ENCODE peak calls at places on chromosomes 16 and 17, in five cellular contexts. One of them, this sample, is unnamed. For H3K4me1, the result is how much of the 10 kb centered on the place peaks cover.

GRCh38 chr16:23597003-23597756 is 1.1 kb upstream of the NDUFAB1 start:
- DNase-seq in testis: peak
- DNase-seq in MM.1S: peak
- DNase-seq in A549: peak
- DNase-seq in HepG2: peak
- DNase-seq in this sample: peak

GRCh38 chr17:30576326-30576861 is 99.2 kb downstream of the GOSR1 start:
- DNase-seq in testis: peak
- DNase-seq in MM.1S: no peak
- DNase-seq in A549: no peak
- DNase-seq in HepG2: no peak
- DNase-seq in this sample: no peak

GRCh38 chr17:7405882-7406825 is 1.5 kb upstream of the NLGN2 start:
- DNase-seq in testis: no peak
- DNase-seq in MM.1S: no peak
- DNase-seq in A549: no peak
- DNase-seq in HepG2: no peak
- DNase-seq in this sample: no peak

GRCh38 chr17:37714897-37715296 is 30.0 kb downstream of the HNF1B start:
- DNase-seq in testis: no peak
- DNase-seq in MM.1S: no peak
- DNase-seq in A549: peak
- DNase-seq in HepG2: no peak
- DNase-seq in this sample: no peak

GRCh38 chr16:20950294-20950693 is 49.7 kb downstream of the LYRM1 start:
- DNase-seq in testis: no peak
- DNase-seq in MM.1S: no peak
- DNase-seq in A549: no peak
- DNase-seq in HepG2: no peak
- DNase-seq in this sample: no peak

GRCh38 chr17:77366558-77367245 is 225.9 kb downstream of the SEC14L1 start:
- DNase-seq in testis: peak
- DNase-seq in MM.1S: peak
- DNase-seq in A549: no peak
- DNase-seq in HepG2: no peak
- DNase-seq in this sample: no peak

GRCh38 chr16:3187798-3188674 is at the start of gene OR1F1:
- DNase-seq in testis: no peak
- DNase-seq in MM.1S: peak
- DNase-seq in A549: peak
- DNase-seq in HepG2: peak
- DNase-seq in this sample: no peak

GRCh38 chr17:6420173-6420641 is 14.7 kb downstream of the AIPL1 start:
- DNase-seq in testis: peak
- DNase-seq in MM.1S: peak
- DNase-seq in A549: peak
- DNase-seq in HepG2: no peak
- DNase-seq in this sample: no peak

GRCh38 chr16:84986879-84987278 is 24.5 kb downstream of the ZDHHC7 start:
- DNase-seq in testis: no peak
- DNase-seq in MM.1S: no peak
- DNase-seq in A549: no peak
- DNase-seq in HepG2: no peak
- DNase-seq in this sample: peak

GRCh38 chr16:71565812-71566700 is 10.8 kb downstream of the TAT start:
- DNase-seq in testis: no peak
- DNase-seq in MM.1S: no peak
- DNase-seq in A549: no peak
- DNase-seq in HepG2: no peak
- DNase-seq in this sample: no peak

GRCh38 chr16:86772671-86773338 is 194.5 kb downstream of the FOXL1 start:
- DNase-seq in testis: no peak
- DNase-seq in MM.1S: no peak
- DNase-seq in A549: no peak
- DNase-seq in HepG2: no peak
- DNase-seq in this sample: no peak

GRCh38 chr17:60149691-60150582 is at the start of gene CA4:
- DNase-seq in testis: no peak
- DNase-seq in MM.1S: no peak
- DNase-seq in A549: no peak
- DNase-seq in HepG2: no peak
- DNase-seq in this sample: no peak

GRCh38 chr17:76997981-76998531 is 129.9 kb downstream of the MGAT5B start:
- DNase-seq in testis: no peak
- DNase-seq in MM.1S: peak
- DNase-seq in A549: no peak
- DNase-seq in HepG2: no peak
- DNase-seq in this sample: no peak

GRCh38 chr17:7634384-7634783 is 4.4 kb downstream of the SHBG start:
- DNase-seq in testis: peak
- DNase-seq in MM.1S: no peak
- DNase-seq in A549: peak
- DNase-seq in HepG2: no peak
- DNase-seq in this sample: peak

GRCh38 chr16:89845417-89845816 is 17.1 kb downstream of the SPIRE2 start:
- DNase-seq in testis: no peak
- DNase-seq in MM.1S: peak
- DNase-seq in A549: no peak
- DNase-seq in HepG2: no peak
- DNase-seq in this sample: no peak

GRCh38 chr17:82170412-82170961 is 42.2 kb downstream of the CCDC57 start:
- DNase-seq in testis: no peak
- DNase-seq in MM.1S: no peak
- DNase-seq in A549: no peak
- DNase-seq in HepG2: no peak
- DNase-seq in this sample: peak

GRCh38 chr17:64732336-64733006 is 70.4 kb upstream of the SMURF2 start:
- DNase-seq in testis: peak
- DNase-seq in MM.1S: no peak
- DNase-seq in A549: peak
- DNase-seq in HepG2: peak
- DNase-seq in this sample: peak

GRCh38 chr17:45338996-45339535 is 22.2 kb upstream of the MAP3K14 start:
- DNase-seq in testis: no peak
- DNase-seq in MM.1S: no peak
- DNase-seq in A549: no peak
- DNase-seq in HepG2: no peak
- DNase-seq in this sample: no peak

GRCh38 chr17:6102615-6103014 is 32.4 kb downstream of the WSCD1 start:
- DNase-seq in testis: no peak
- DNase-seq in MM.1S: no peak
- DNase-seq in A549: no peak
- DNase-seq in HepG2: no peak
- DNase-seq in this sample: no peak

GRCh38 chr17:78426293-78426879 is 47.9 kb downstream of the PGS1 start:
- DNase-seq in testis: no peak
- DNase-seq in MM.1S: no peak
- DNase-seq in A549: no peak
- DNase-seq in HepG2: no peak
- DNase-seq in this sample: no peak

GRCh38 chr17:38454528-38454927 is 26.3 kb downstream of the ARHGAP23 start:
- DNase-seq in testis: peak
- DNase-seq in MM.1S: no peak
- DNase-seq in A549: peak
- DNase-seq in HepG2: no peak
- DNase-seq in this sample: peak

GRCh38 chr17:41549596-41550039 is 21.5 kb upstream of the KRT19 start:
- DNase-seq in testis: peak
- DNase-seq in MM.1S: no peak
- DNase-seq in A549: no peak
- DNase-seq in HepG2: no peak
- DNase-seq in this sample: no peak

GRCh38 chr17:63150994-63151464 is 185.0 kb downstream of the TANC2 start:
- DNase-seq in testis: no peak
- DNase-seq in MM.1S: no peak
- DNase-seq in A549: no peak
- DNase-seq in HepG2: no peak
- DNase-seq in this sample: no peak

GRCh38 chr17:36777118-36777517 is 160.2 kb upstream of the LHX1 start:
- DNase-seq in testis: no peak
- DNase-seq in MM.1S: no peak
- DNase-seq in A549: no peak
- DNase-seq in HepG2: no peak
- DNase-seq in this sample: no peak

GRCh38 chr16:19842758-19843157 is 41.9 kb downstream of the GPRC5B start:
- DNase-seq in testis: no peak
- DNase-seq in MM.1S: no peak
- DNase-seq in A549: no peak
- DNase-seq in HepG2: no peak
- DNase-seq in this sample: no peak

GRCh38 chr16:84661418-84662060 is 13.2 kb downstream of the KLHL36 start:
- DNase-seq in testis: no peak
- DNase-seq in MM.1S: no peak
- DNase-seq in A549: no peak
- DNase-seq in HepG2: no peak
- DNase-seq in this sample: no peak

GRCh38 chr17:4708436-4708835 is 2.0 kb upstream of the ARRB2 start:
- DNase-seq in testis: peak
- DNase-seq in MM.1S: peak
- DNase-seq in A549: peak
- DNase-seq in HepG2: peak
- DNase-seq in this sample: no peak

DNA sequence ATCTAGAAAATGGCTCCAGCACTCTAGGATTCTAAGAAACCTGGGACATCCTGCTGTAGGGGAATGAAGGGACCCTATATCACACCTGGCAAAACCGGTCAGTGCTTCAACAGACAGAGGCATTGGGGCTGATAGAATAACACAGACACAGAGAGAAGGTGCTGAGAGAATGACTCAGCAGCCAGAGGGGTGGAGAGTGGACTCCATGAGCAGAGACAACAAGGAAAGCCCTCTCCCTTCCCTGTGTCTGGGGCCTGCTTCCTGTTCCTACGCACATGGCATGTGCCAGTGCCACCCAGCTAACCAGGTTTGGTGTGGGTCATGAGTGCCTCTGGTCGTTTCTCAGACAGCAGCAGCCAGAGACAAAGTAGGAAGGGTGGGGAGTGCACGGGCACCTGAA is 140.3 kb downstream of the CCT6B start:
- DNase-seq in testis: no peak
- DNase-seq in MM.1S: no peak
- DNase-seq in A549: peak
- DNase-seq in HepG2: no peak
- DNase-seq in this sample: no peak
- H3K4me3 ChIP-seq in testis: no peak
- H3K4me3 ChIP-seq in MM.1S: no peak
- H3K4me3 ChIP-seq in A549: no peak
- H3K4me3 ChIP-seq in HepG2: no peak
- H3K4me3 ChIP-seq in this sample: no peak

DNA sequence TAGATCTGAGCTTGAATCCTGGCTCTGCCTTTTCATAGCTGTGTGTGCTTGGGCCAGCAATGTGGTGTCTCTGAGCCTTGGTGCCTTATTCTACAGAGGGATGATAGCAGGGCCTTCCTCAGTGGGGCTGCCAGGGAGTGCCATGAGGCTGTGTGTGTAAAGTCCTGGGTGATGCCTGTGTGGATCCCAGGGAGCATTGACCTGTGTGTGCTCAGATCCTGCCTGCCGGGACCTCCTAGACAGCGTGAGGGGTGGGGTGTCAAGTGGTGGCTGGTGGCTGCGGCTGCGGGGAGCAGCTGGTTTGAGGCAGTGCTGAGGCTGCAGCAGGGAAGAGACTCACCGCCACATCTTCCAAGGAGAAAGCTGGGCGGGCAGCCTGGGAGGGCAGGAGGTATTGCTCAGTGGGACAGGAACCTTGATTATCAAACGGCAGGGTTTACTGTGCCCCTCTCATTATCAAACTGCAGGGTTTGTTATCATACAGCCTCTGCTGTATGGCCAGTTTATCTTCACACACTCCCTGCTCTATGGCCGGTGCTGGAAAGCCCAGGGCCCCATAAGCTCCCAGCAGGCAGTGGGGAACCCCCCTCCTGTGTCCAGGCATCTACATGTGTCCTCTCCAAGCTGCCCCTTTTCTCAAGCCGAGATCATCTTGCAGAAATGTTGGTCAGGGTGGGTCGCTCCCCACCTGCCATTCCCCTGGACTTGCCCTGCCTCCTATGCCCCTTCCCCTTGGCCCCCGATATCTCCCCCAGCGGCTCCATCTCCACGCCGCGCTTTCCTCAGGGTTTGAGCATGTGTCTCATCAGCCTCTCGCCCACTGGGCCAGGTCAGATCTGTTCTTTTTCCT is 3.1 kb upstream of the ADCY7 start:
- DNase-seq in testis: no peak
- DNase-seq in MM.1S: no peak
- DNase-seq in A549: no peak
- DNase-seq in HepG2: no peak
- DNase-seq in this sample: no peak
- H3K4me1 ChIP-seq in testis: under half
- H3K4me1 ChIP-seq in MM.1S: under half
- H3K4me1 ChIP-seq in A549: under half
- H3K4me1 ChIP-seq in HepG2: half or more
- H3K4me1 ChIP-seq in this sample: under half

GRCh38 chr16:4214215-4214621 is 27.7 kb downstream of the SRL start:
- DNase-seq in testis: no peak
- DNase-seq in MM.1S: no peak
- DNase-seq in A549: peak
- DNase-seq in HepG2: peak
- DNase-seq in this sample: no peak

GRCh38 chr16:4215106-4215505 is 26.8 kb downstream of the SRL start:
- DNase-seq in testis: no peak
- DNase-seq in MM.1S: no peak
- DNase-seq in A549: no peak
- DNase-seq in HepG2: no peak
- DNase-seq in this sample: no peak

GRCh38 chr16:4216631-4217030 is 25.2 kb downstream of the SRL start:
- DNase-seq in testis: no peak
- DNase-seq in MM.1S: no peak
- DNase-seq in A549: no peak
- DNase-seq in HepG2: no peak
- DNase-seq in this sample: no peak

GRCh38 chr16:4218202-4218601 is 23.7 kb downstream of the SRL start:
- DNase-seq in testis: no peak
- DNase-seq in MM.1S: no peak
- DNase-seq in A549: no peak
- DNase-seq in HepG2: no peak
- DNase-seq in this sample: no peak

GRCh38 chr16:4217246-4218131 is 24.4 kb downstream of the SRL start:
- DNase-seq in testis: peak
- DNase-seq in MM.1S: no peak
- DNase-seq in A549: no peak
- DNase-seq in HepG2: no peak
- DNase-seq in this sample: peak
- H3K4me3 ChIP-seq in testis: no peak
- H3K4me3 ChIP-seq in MM.1S: no peak
- H3K4me3 ChIP-seq in A549: no peak
- H3K4me3 ChIP-seq in HepG2: no peak
- H3K4me3 ChIP-seq in this sample: peak

GRCh38 chr17:57622886-57623433 is 122.1 kb downstream of the CCDC182 start:
- DNase-seq in testis: no peak
- DNase-seq in MM.1S: no peak
- DNase-seq in A549: peak
- DNase-seq in HepG2: peak
- DNase-seq in this sample: no peak
- H3K4me1 ChIP-seq in testis: under half
- H3K4me1 ChIP-seq in MM.1S: under half
- H3K4me1 ChIP-seq in A549: under half
- H3K4me1 ChIP-seq in HepG2: under half
- H3K4me1 ChIP-seq in this sample: half or more

This sample was measured in left ventricle myocardium inferior.